ENCODE peak calls at places on chromosomes 11 and 22, in six cellular contexts. One of them, this sample, is unnamed. For H3K79me2, the result is how much of the 10 kb centered on the place peaks cover.

GRCh38 chr11:82832983-82833382 is 67.2 kb downstream of the PRCP start:
- DNase-seq in GM12878: no peak
- DNase-seq in HepG2: no peak
- DNase-seq in endothelial cell of umbilical vein: no peak
- DNase-seq in H1: no peak
- DNase-seq in K562: peak
- DNase-seq in this sample: no peak

GRCh38 chr22:33537059-33537458 is 383.2 kb downstream of the LARGE1 start:
- DNase-seq in HepG2: no peak
- DNase-seq in H1: no peak
- DNase-seq in GM12878: no peak
- DNase-seq in K562: no peak
- DNase-seq in endothelial cell of umbilical vein: no peak
- DNase-seq in this sample: no peak

GRCh38 chr22:23690713-23691112 is at the start of gene RGL4:
- DNase-seq in endothelial cell of umbilical vein: no peak
- DNase-seq in HepG2: no peak
- DNase-seq in GM12878: no peak
- DNase-seq in H1: no peak
- DNase-seq in K562: no peak
- DNase-seq in this sample: no peak

GRCh38 chr11:122668562-122669090 is 13.1 kb downstream of the UBASH3B start:
- DNase-seq in GM12878: no peak
- DNase-seq in H1: no peak
- DNase-seq in HepG2: no peak
- DNase-seq in K562: no peak
- DNase-seq in endothelial cell of umbilical vein: peak
- DNase-seq in this sample: peak

GRCh38 chr22:19065929-19066328 is 56.3 kb downstream of the DGCR2 start:
- DNase-seq in HepG2: no peak
- DNase-seq in GM12878: no peak
- DNase-seq in endothelial cell of umbilical vein: no peak
- DNase-seq in H1: no peak
- DNase-seq in K562: no peak
- DNase-seq in this sample: no peak

GRCh38 chr11:88552377-88553029 is 215.0 kb upstream of the CTSC start:
- DNase-seq in HepG2: peak
- DNase-seq in endothelial cell of umbilical vein: no peak
- DNase-seq in H1: peak
- DNase-seq in GM12878: peak
- DNase-seq in K562: peak
- DNase-seq in this sample: peak

GRCh38 chr11:16925495-16926065 is 88.6 kb downstream of the PLEKHA7 start:
- DNase-seq in H1: peak
- DNase-seq in GM12878: no peak
- DNase-seq in endothelial cell of umbilical vein: peak
- DNase-seq in K562: no peak
- DNase-seq in HepG2: peak
- DNase-seq in this sample: peak

GRCh38 chr11:121557348-121557747 is 104.6 kb upstream of the SORL1-AS1 start:
- DNase-seq in GM12878: peak
- DNase-seq in H1: no peak
- DNase-seq in K562: no peak
- DNase-seq in endothelial cell of umbilical vein: no peak
- DNase-seq in HepG2: no peak
- DNase-seq in this sample: no peak

GRCh38 chr11:113378013-113378412 is 9.6 kb upstream of the ANKK1 start:
- DNase-seq in K562: no peak
- DNase-seq in H1: no peak
- DNase-seq in GM12878: no peak
- DNase-seq in endothelial cell of umbilical vein: no peak
- DNase-seq in HepG2: no peak
- DNase-seq in this sample: no peak

GRCh38 chr11:96798445-96798844 is 408.6 kb downstream of the JRKL start:
- DNase-seq in HepG2: no peak
- DNase-seq in K562: no peak
- DNase-seq in endothelial cell of umbilical vein: no peak
- DNase-seq in H1: no peak
- DNase-seq in GM12878: no peak
- DNase-seq in this sample: no peak

GRCh38 chr22:50675553-50676199 is 3.1 kb downstream of the SHANK3 start:
- DNase-seq in GM12878: no peak
- DNase-seq in HepG2: no peak
- DNase-seq in K562: peak
- DNase-seq in endothelial cell of umbilical vein: no peak
- DNase-seq in H1: no peak
- DNase-seq in this sample: no peak

GRCh38 chr22:46515208-46516111 is 22.0 kb downstream of the CELSR1 start:
- DNase-seq in HepG2: no peak
- DNase-seq in GM12878: no peak
- DNase-seq in endothelial cell of umbilical vein: no peak
- DNase-seq in K562: no peak
- DNase-seq in H1: no peak
- DNase-seq in this sample: no peak

GRCh38 chr22:32144875-32145274 is 14.2 kb downstream of the C22orf42 start:
- DNase-seq in GM12878: no peak
- DNase-seq in HepG2: no peak
- DNase-seq in K562: no peak
- DNase-seq in H1: no peak
- DNase-seq in endothelial cell of umbilical vein: no peak
- DNase-seq in this sample: no peak

GRCh38 chr11:72750086-72750485 is 2.1 kb downstream of the ARAP1 start:
- DNase-seq in K562: no peak
- DNase-seq in H1: no peak
- DNase-seq in endothelial cell of umbilical vein: no peak
- DNase-seq in GM12878: no peak
- DNase-seq in HepG2: peak
- DNase-seq in this sample: no peak

GRCh38 chr11:64040684-64041267 is 5.0 kb downstream of the FLRT1 start:
- DNase-seq in GM12878: no peak
- DNase-seq in K562: peak
- DNase-seq in endothelial cell of umbilical vein: no peak
- DNase-seq in HepG2: peak
- DNase-seq in H1: no peak
- DNase-seq in this sample: no peak

GRCh38 chr11:46106530-46107407 is 14.5 kb downstream of the PHF21A start:
- DNase-seq in GM12878: no peak
- DNase-seq in K562: no peak
- DNase-seq in H1: no peak
- DNase-seq in HepG2: no peak
- DNase-seq in endothelial cell of umbilical vein: no peak
- DNase-seq in this sample: no peak

GRCh38 chr11:57475671-57476222 is 15.4 kb downstream of the RTN4RL2 start:
- DNase-seq in K562: no peak
- DNase-seq in HepG2: no peak
- DNase-seq in H1: no peak
- DNase-seq in GM12878: no peak
- DNase-seq in endothelial cell of umbilical vein: no peak
- DNase-seq in this sample: no peak

GRCh38 chr22:48925450-48925849 is 902.2 kb downstream of the BRD1 start:
- DNase-seq in HepG2: no peak
- DNase-seq in K562: no peak
- DNase-seq in GM12878: no peak
- DNase-seq in endothelial cell of umbilical vein: no peak
- DNase-seq in H1: no peak
- DNase-seq in this sample: no peak

GRCh38 chr22:44570476-44571445 is 72.7 kb upstream of the RTL6 start:
- DNase-seq in endothelial cell of umbilical vein: no peak
- DNase-seq in HepG2: no peak
- DNase-seq in H1: no peak
- DNase-seq in GM12878: no peak
- DNase-seq in K562: no peak
- DNase-seq in this sample: no peak

GRCh38 chr22:37381489-37381888 is 45.8 kb downstream of the ELFN2 start:
- DNase-seq in H1: no peak
- DNase-seq in endothelial cell of umbilical vein: no peak
- DNase-seq in GM12878: no peak
- DNase-seq in HepG2: no peak
- DNase-seq in K562: no peak
- DNase-seq in this sample: no peak

GRCh38 chr11:62542750-62543567 is 3.6 kb downstream of the AHNAK start:
- DNase-seq in HepG2: no peak
- DNase-seq in GM12878: peak
- DNase-seq in H1: no peak
- DNase-seq in endothelial cell of umbilical vein: peak
- DNase-seq in K562: peak
- DNase-seq in this sample: peak

GRCh38 chr11:70109006-70109405 is 30.9 kb downstream of the ANO1 start:
- DNase-seq in H1: no peak
- DNase-seq in HepG2: no peak
- DNase-seq in GM12878: no peak
- DNase-seq in endothelial cell of umbilical vein: no peak
- DNase-seq in K562: no peak
- DNase-seq in this sample: no peak

GRCh38 chr22:33539902-33540751 is 380.1 kb downstream of the LARGE1 start:
- DNase-seq in endothelial cell of umbilical vein: no peak
- DNase-seq in H1: no peak
- DNase-seq in K562: no peak
- DNase-seq in GM12878: no peak
- DNase-seq in HepG2: peak
- DNase-seq in this sample: no peak

GRCh38 chr11:63914896-63915681 is 1.9 kb downstream of the RCOR2 start:
- DNase-seq in HepG2: no peak
- DNase-seq in K562: no peak
- DNase-seq in H1: no peak
- DNase-seq in endothelial cell of umbilical vein: no peak
- DNase-seq in GM12878: no peak
- DNase-seq in this sample: no peak

GRCh38 chr22:21760640-21761039 is 25.0 kb upstream of the YPEL1 start:
- DNase-seq in K562: peak
- DNase-seq in endothelial cell of umbilical vein: no peak
- DNase-seq in GM12878: no peak
- DNase-seq in HepG2: no peak
- DNase-seq in H1: no peak
- DNase-seq in this sample: no peak

GRCh38 chr22:37999640-38000272 is 15.4 kb upstream of the SOX10 start:
- DNase-seq in endothelial cell of umbilical vein: peak
- DNase-seq in H1: no peak
- DNase-seq in GM12878: no peak
- DNase-seq in HepG2: no peak
- DNase-seq in K562: peak
- DNase-seq in this sample: peak

GRCh38 chr22:44045171-44045570 is 21.1 kb downstream of the PARVB start:
- DNase-seq in K562: no peak
- DNase-seq in HepG2: no peak
- DNase-seq in H1: no peak
- DNase-seq in endothelial cell of umbilical vein: no peak
- DNase-seq in GM12878: no peak
- DNase-seq in this sample: no peak

GRCh38 chr22:24968066-24968561 is 15.6 kb downstream of the KIAA1671 start:
- DNase-seq in endothelial cell of umbilical vein: no peak
- DNase-seq in K562: no peak
- DNase-seq in H1: peak
- DNase-seq in GM12878: no peak
- DNase-seq in HepG2: no peak
- DNase-seq in this sample: peak

GRCh38 chr11:78549624-78550409 is 24.8 kb downstream of the NARS2 start:
- DNase-seq in K562: no peak
- DNase-seq in endothelial cell of umbilical vein: no peak
- DNase-seq in GM12878: no peak
- DNase-seq in H1: no peak
- DNase-seq in HepG2: peak
- DNase-seq in this sample: no peak

DNA sequence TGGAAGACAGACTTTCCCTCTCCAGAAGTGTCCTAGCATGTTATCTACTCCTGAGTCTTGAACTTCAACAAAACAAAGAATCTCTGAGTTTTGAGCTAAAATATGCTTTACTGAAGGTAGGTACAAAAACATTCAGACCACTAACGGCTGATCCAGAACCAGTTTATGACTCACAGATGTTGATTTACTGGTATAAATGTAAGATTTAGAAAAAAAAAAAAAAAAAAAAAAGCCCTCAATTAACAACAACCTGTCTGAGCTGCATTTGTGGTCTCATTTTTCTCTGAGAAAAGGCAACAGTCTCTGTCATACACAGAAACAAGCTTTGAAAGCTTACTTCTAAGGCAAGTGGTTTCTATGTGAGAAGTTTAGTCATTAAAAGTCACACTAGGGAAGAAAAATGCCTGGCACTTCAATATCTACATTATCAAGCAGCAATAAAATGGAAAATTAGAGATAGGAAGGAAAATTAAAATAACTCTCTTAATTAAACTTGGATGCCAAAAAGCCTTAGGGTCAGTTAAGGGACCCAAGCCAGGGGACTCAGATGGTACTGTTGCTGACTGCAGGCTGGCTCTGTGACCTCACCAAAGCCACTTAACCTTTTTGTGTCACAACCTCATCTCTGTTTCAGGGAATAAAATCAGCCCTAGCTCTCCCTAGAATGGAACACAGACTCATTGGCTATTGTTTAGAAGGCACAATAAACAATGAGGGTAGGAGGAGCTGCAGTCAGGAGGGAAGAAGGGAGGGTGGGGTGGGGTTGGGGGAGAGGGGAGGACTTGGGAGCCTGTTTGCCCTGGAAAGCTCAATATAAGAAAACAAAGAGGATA is 61.7 kb downstream of the ETS1 start:
- DNase-seq in GM12878: no peak
- DNase-seq in HepG2: no peak
- DNase-seq in endothelial cell of umbilical vein: no peak
- DNase-seq in K562: no peak
- DNase-seq in H1: no peak
- DNase-seq in this sample: no peak
- TF ChIP-seq POLR2A in GM12878: no peak
- TF ChIP-seq POLR2A in HepG2: no peak
- TF ChIP-seq POLR2A in endothelial cell of umbilical vein: no peak
- TF ChIP-seq POLR2A in K562: no peak
- TF ChIP-seq POLR2A in H1: no peak
- TF ChIP-seq POLR2A in this sample: no peak

GRCh38 chr22:30309981-30310672 is 16.6 kb downstream of the TBC1D10A start:
- DNase-seq in endothelial cell of umbilical vein: no peak
- DNase-seq in K562: no peak
- DNase-seq in HepG2: no peak
- DNase-seq in GM12878: peak
- DNase-seq in H1: no peak
- DNase-seq in this sample: no peak
- H3K79me2 ChIP-seq in endothelial cell of umbilical vein: under half
- H3K79me2 ChIP-seq in K562: under half
- H3K79me2 ChIP-seq in HepG2: under half
- H3K79me2 ChIP-seq in GM12878: half or more
- H3K79me2 ChIP-seq in H1: under half
- H3K79me2 ChIP-seq in this sample: under half

GRCh38 chr11:65575568-65576231 is at the start of gene EHBP1L1:
- DNase-seq in GM12878: peak
- DNase-seq in K562: peak
- DNase-seq in endothelial cell of umbilical vein: peak
- DNase-seq in HepG2: no peak
- DNase-seq in H1: no peak
- DNase-seq in this sample: no peak
- TF ChIP-seq POLR2A in GM12878: peak
- TF ChIP-seq POLR2A in K562: peak
- TF ChIP-seq POLR2A in endothelial cell of umbilical vein: no peak
- TF ChIP-seq POLR2A in HepG2: no peak
- TF ChIP-seq POLR2A in H1: no peak
- TF ChIP-seq POLR2A in this sample: peak

DNA sequence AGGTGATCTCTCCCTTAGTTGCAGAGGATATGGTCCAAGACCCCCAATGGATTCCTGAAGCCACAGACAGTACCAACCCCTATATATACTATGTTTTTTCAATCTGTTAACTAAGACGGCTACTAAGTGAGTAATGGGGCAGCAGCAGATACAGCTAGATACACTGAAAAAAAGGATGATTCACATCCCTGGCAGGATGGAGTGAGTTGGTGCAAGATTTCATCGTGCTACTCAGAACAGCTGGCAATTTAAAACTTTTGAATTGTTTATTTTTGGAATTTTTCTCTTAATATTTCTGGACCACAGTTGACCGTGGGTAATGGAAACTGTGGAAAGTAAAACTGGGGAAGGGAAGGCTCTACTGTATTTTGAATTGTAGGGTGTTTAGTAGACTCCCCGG is 17.0 kb upstream of the TMEM218 start:
- DNase-seq in GM12878: no peak
- DNase-seq in HepG2: no peak
- DNase-seq in endothelial cell of umbilical vein: no peak
- DNase-seq in K562: no peak
- DNase-seq in H1: no peak
- DNase-seq in this sample: no peak
- H3K79me2 ChIP-seq in GM12878: under half
- H3K79me2 ChIP-seq in HepG2: under half
- H3K79me2 ChIP-seq in endothelial cell of umbilical vein: under half
- H3K79me2 ChIP-seq in K562: under half
- H3K79me2 ChIP-seq in H1: under half
- H3K79me2 ChIP-seq in this sample: under half